ENCODE peak calls at places on chromosomes 5 and 9, in four cellular contexts. P, Q, B and A are unnamed samples.
A peak's percentile ranks its signal among the peaks of the same experiment; 100 is the strongest.

GRCh38 chr5:174376726-174377373 is 331.3 kb downstream of the NSG2 start:
- DNase-seq in P (no peak), Q (no peak), B (no peak), A (no peak)

GRCh38 chr5:23084815-23085214 is 231.7 kb upstream of the CDH12 start:
- DNase-seq in P (no peak), Q (no peak), B (no peak), A (no peak)

GRCh38 chr9:77495834-77496671 is 152.1 kb downstream of the GNA14 start:
- DNase-seq in P (peak; percentile 17), Q (no peak), B (no peak), A (no peak)

GRCh38 chr5:169876376-169876775 is 103.9 kb downstream of the INSYN2B start:
- DNase-seq in P (no peak), Q (no peak), B (no peak), A (no peak)

GRCh38 chr5:177596775-177597238 is 3.1 kb upstream of the B4GALT7 start:
- DNase-seq in P (no peak), Q (no peak), B (no peak), A (no peak)

GRCh38 chr5:65808261-65808741 is 86.3 kb downstream of the NLN start:
- DNase-seq in P (no peak), Q (no peak), B (no peak), A (no peak)

GRCh38 chr9:17433526-17433925 is 145.3 kb upstream of the SH3GL2 start:
- DNase-seq in P (no peak), Q (no peak), B (no peak), A (no peak)

GRCh38 chr5:62306494-62307363 is 723 bp downstream of the KIF2A start:
- DNase-seq in P (peak; percentile 44), Q (no peak), B (no peak), A (peak; percentile 45)

GRCh38 chr9:115378758-115379157 is 260.8 kb upstream of the TNC start:
- DNase-seq in P (no peak), Q (no peak), B (no peak), A (no peak)

GRCh38 chr5:67515020-67515689 is 318.6 kb upstream of the CD180 start:
- DNase-seq in P (no peak), Q (no peak), B (no peak), A (no peak)

GRCh38 chr9:91577540-91577939 is 153.9 kb upstream of the NFIL3 start:
- DNase-seq in P (no peak), Q (no peak), B (no peak), A (no peak)

GRCh38 chr9:136867480-136867879 is 1.4 kb upstream of the EDF1 start:
- DNase-seq in P (no peak), Q (no peak), B (no peak), A (no peak)

GRCh38 chr5:142626056-142626455 is 59.8 kb downstream of the FGF1 start:
- DNase-seq in P (no peak), Q (no peak), B (no peak), A (no peak)

GRCh38 chr5:135004376-135004775 is 29.7 kb downstream of the PITX1 start:
- DNase-seq in P (peak; percentile 3), Q (no peak), B (no peak), A (no peak)

GRCh38 chr5:23139338-23140171 is 286.4 kb upstream of the CDH12 start:
- DNase-seq in P (peak; percentile 3), Q (no peak), B (peak; percentile 9), A (no peak)

GRCh38 chr9:74117731-74118130 is 379.4 kb upstream of the RORB start:
- DNase-seq in P (no peak), Q (no peak), B (no peak), A (no peak)

GRCh38 chr5:68356216-68356615 is 140.7 kb downstream of the PIK3R1 start:
- DNase-seq in P (no peak), Q (no peak), B (no peak), A (no peak)

DNA sequence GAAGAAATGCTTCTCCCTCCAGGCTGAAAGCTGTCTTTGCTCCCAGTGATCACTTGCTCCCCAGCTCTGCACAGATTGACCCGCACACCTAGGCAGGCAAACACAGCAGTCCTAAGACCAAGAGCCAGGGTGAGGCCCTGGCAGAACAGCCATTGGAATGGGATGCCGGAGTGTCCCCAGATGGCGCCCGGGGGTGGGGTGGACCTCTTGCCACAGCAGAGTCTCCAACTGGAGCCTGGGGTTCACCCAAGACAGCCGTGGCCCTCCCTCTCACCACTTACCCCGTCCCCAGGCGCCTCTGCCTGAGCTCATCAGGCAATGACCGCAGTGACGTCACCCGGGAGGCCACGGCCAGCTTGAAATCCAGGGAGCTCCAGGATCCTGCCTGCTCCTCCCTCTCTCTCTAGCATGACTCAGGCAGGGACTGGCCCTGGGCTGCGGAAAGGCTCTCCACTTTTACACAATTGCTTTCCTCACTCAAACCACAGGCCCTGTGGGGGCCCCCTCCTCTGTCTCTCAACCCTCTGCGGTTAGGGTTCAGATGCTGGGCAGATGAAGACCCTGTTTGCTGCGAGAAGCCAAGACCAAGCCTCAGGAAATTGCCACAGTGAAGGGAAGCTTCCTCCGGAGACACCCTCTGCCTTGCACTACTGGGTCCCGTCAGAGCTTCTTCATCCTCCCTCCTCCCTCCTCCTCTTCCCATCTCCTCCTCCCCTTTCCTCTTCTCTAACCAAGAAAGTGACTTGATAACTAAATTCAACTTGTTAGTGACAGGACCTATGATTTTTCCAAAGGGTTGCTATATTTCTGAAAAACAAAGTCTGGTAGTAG is 24.3 kb upstream of the PTGES start:
- DNase-seq in P (peak; percentile 45), Q (no peak), B (peak; percentile 97), A (peak; percentile 99)
- TF ChIP-seq GABPA in P (no peak), Q (no peak), B (peak; percentile 59), A (peak; percentile 65)

GRCh38 chr5:175729829-175730277 is 72.0 kb downstream of the HRH2 start:
- DNase-seq in P (peak; percentile 92), Q (peak; percentile 20), B (peak; percentile 93), A (peak; percentile 73)

GRCh38 chr5:175728316-175728715 is 70.4 kb downstream of the HRH2 start:
- DNase-seq in P (no peak), Q (no peak), B (no peak), A (no peak)

GRCh38 chr5:175731756-175732465 is 74.0 kb downstream of the HRH2 start:
- DNase-seq in P (no peak), Q (no peak), B (no peak), A (no peak)

GRCh38 chr5:175731172-175731571 is 73.3 kb downstream of the HRH2 start:
- DNase-seq in P (no peak), Q (no peak), B (no peak), A (no peak)

GRCh38 chr5:175728885-175729828 is 71.3 kb downstream of the HRH2 start:
- DNase-seq in P (peak; percentile 73), Q (no peak), B (peak; percentile 18), A (no peak)
- H3K4me3 ChIP-seq in P (peak overlapping the region; percentile 23), Q (no peak overlapping the region), B (no peak overlapping the region), A (no peak overlapping the region)

GRCh38 chr5:96717874-96718273 is 55.7 kb downstream of the CAST start:
- DNase-seq in P (no peak), Q (no peak), B (no peak), A (no peak)
- TF ChIP-seq GABPA in P (no peak), Q (no peak), B (no peak), A (no peak)

GRCh38 chr5:31479706-31480105 is 52.2 kb downstream of the DROSHA start:
- DNase-seq in P (no peak), Q (no peak), B (no peak), A (no peak)
- H3K4me3 ChIP-seq in P (no peak overlapping the region), Q (no peak overlapping the region), B (no peak overlapping the region), A (no peak overlapping the region)

GRCh38 chr5:60852940-60853339 is 8.9 kb upstream of the ELOVL7 start:
- DNase-seq in P (no peak), Q (no peak), B (peak; percentile 11), A (no peak)

GRCh38 chr5:60856059-60856458 is 12.0 kb upstream of the ELOVL7 start:
- DNase-seq in P (no peak), Q (no peak), B (no peak), A (no peak)

GRCh38 chr5:60846298-60846697 is 2.2 kb upstream of the ELOVL7 start:
- DNase-seq in P (no peak), Q (no peak), B (no peak), A (no peak)

GRCh38 chr5:60852317-60852716 is 8.2 kb upstream of the ELOVL7 start:
- DNase-seq in P (no peak), Q (no peak), B (no peak), A (no peak)

DNA sequence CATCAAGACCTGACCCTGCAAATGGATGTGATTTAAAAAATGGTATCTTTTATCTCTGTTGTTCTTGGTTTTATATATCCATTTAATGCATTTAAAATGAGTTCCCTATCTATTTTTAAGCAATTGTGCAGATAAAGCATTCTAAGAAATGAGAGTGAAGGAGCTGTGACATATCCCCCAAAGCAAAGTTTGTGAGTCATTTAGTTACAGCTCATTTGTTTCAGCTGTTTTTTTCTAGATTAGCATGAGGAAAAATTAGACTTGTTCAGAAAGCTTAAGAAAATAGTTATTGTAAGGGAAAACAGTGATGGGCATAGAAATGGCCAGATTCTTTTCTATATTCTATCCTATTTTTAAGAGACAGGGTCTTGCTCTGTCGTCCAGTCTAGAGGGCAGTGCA is 7.6 kb upstream of the ELOVL7 start:
- DNase-seq in P (no peak), Q (no peak), B (no peak), A (no peak)
- TF ChIP-seq GABPA in P (no peak), Q (no peak), B (no peak), A (no peak)

DNA sequence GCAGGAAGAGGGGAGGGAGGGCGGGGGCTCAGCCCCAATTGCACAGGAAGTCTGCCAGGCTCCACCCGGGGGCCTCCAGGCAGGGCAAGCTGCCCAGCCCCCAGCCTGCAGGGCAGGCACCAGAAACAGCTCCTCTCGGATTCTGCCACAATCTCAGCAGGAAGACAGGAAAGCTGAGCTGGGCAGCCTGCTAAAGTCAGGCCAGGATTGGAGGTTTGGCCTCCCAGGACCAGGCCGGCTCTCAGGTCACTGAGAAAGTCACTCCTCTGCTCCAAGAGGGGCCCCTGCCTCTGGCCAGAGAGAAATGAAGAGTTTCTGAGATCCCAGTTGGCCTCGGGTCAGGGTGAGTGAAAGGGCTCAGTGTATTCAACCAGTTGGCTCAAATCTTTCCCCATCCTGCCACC is 54.6 kb upstream of the STXBP1 start:
- DNase-seq in P (peak; percentile 91), Q (no peak), B (no peak), A (no peak)
- H3K4me3 ChIP-seq in P (no peak overlapping the region), Q (no peak overlapping the region), B (no peak overlapping the region), A (no peak overlapping the region)